ENCODE peak calls at places on chromosomes 2 and 18, in ten cellular contexts. C, O, Z, J, M, L, A, G, H and B are unnamed samples.

GRCh38 chr2:235610696-235611257 is 116.9 kb downstream of the AGAP1 start:
- DNase-seq in C (no peak), H (no peak), Z (no peak), O (no peak), M (no peak), J (no peak), L (no peak), G (no peak), A (no peak), B (no peak)

GRCh38 chr18:26436176-26437031 is 111.9 kb downstream of the KCTD1 start:
- DNase-seq in A (no peak), H (no peak), L (no peak), J (no peak), O (no peak), M (no peak), G (no peak), Z (no peak), C (no peak), B (peak)

GRCh38 chr2:161208527-161209139 is 48.4 kb downstream of the TANK start:
- DNase-seq in L (no peak), Z (no peak), O (no peak), J (no peak), G (no peak), M (no peak), H (no peak), A (no peak), C (no peak), B (peak)

GRCh38 chr2:235325126-235325525 is 168.7 kb upstream of the AGAP1 start:
- DNase-seq in O (no peak), M (no peak), G (peak), A (no peak), H (no peak), Z (no peak), L (no peak), J (no peak), C (no peak), B (no peak)

GRCh38 chr18:47858607-47859006 is 71.9 kb downstream of the SMAD2 start:
- DNase-seq in C (no peak), H (no peak), M (no peak), L (no peak), G (no peak), O (no peak), A (no peak), Z (no peak), J (no peak), B (no peak)

GRCh38 chr2:14632133-14632936 is at the start of gene LRATD1:
- DNase-seq in G (peak), A (peak), O (peak), M (peak), H (no peak), J (peak), L (peak), Z (peak), C (peak), B (peak)

GRCh38 chr2:28025116-28025515 is 134.6 kb downstream of the BABAM2 start:
- DNase-seq in A (no peak), Z (no peak), G (no peak), O (no peak), L (no peak), C (no peak), M (no peak), J (no peak), H (no peak), B (no peak)

GRCh38 chr2:6922201-6922656 is 5.0 kb downstream of the RNF144A start:
- DNase-seq in M (no peak), J (peak), L (no peak), A (no peak), C (no peak), H (no peak), O (no peak), G (no peak), Z (no peak), B (no peak)

GRCh38 chr2:4901092-4901735 is 791.0 kb upstream of the SOX11 start:
- DNase-seq in L (no peak), O (no peak), H (no peak), C (no peak), G (no peak), M (no peak), J (peak), Z (no peak), A (no peak), B (no peak)

GRCh38 chr2:150470435-150470834 is 17.0 kb downstream of the RND3 start:
- DNase-seq in G (no peak), M (no peak), H (no peak), C (no peak), L (no peak), Z (no peak), J (no peak), O (no peak), A (no peak), B (no peak)

GRCh38 chr2:30758315-30758714 is 48.9 kb downstream of the CAPN13 start:
- DNase-seq in M (no peak), L (no peak), J (no peak), G (no peak), A (no peak), H (no peak), O (no peak), Z (no peak), C (no peak), B (no peak)

GRCh38 chr18:29644276-29644675 is 1398.3 kb downstream of the DSC3 start:
- DNase-seq in Z (no peak), A (no peak), M (no peak), O (no peak), H (no peak), G (no peak), J (no peak), C (no peak), L (no peak), B (peak)

GRCh38 chr2:180562378-180562777 is 418.0 kb upstream of the UBE2E3 start:
- DNase-seq in H (no peak), O (no peak), Z (no peak), C (no peak), L (no peak), A (no peak), J (no peak), M (no peak), G (no peak), B (no peak)

GRCh38 chr2:159098374-159098773 is 129.9 kb downstream of the TANC1 start:
- DNase-seq in G (no peak), H (no peak), A (no peak), J (no peak), Z (no peak), M (no peak), L (no peak), O (no peak), C (no peak), B (no peak)

GRCh38 chr18:35024965-35025364 is 16.2 kb upstream of the MAPRE2 start:
- DNase-seq in C (peak), O (no peak), J (no peak), H (no peak), G (no peak), L (peak), M (no peak), A (no peak), Z (no peak), B (peak)

GRCh38 chr2:46510596-46511177 is 31.3 kb downstream of the TMEM247 start:
- DNase-seq in Z (no peak), C (no peak), J (no peak), O (no peak), H (no peak), L (no peak), G (no peak), A (no peak), M (no peak), B (no peak)

GRCh38 chr2:41867553-41867952 is 180.3 kb upstream of the PKDCC start:
- DNase-seq in J (no peak), H (no peak), L (no peak), M (no peak), C (no peak), O (no peak), Z (no peak), A (no peak), G (no peak), B (no peak)

GRCh38 chr2:207772081-207772843 is 2.6 kb upstream of the FZD5 start:
- DNase-seq in M (no peak), A (no peak), H (no peak), G (no peak), O (no peak), L (no peak), Z (no peak), J (no peak), C (no peak), B (no peak)

GRCh38 chr2:74142340-74142739 is 5.4 kb downstream of the BOLA3 start:
- DNase-seq in Z (no peak), J (peak), O (no peak), G (no peak), A (no peak), C (no peak), H (no peak), L (no peak), M (no peak), B (no peak)

GRCh38 chr2:69119104-69119503 is 106.1 kb downstream of the ANTXR1 start:
- DNase-seq in L (no peak), G (no peak), H (no peak), M (no peak), C (no peak), A (no peak), Z (no peak), J (no peak), O (no peak), B (no peak)

GRCh38 chr2:33342171-33342570 is 134.3 kb upstream of the RASGRP3 start:
- DNase-seq in C (no peak), G (no peak), A (no peak), J (no peak), L (no peak), O (no peak), Z (no peak), M (no peak), H (no peak), B (no peak)

GRCh38 chr2:241018051-241018891 is 19.9 kb downstream of the SNED1 start:
- DNase-seq in J (no peak), O (peak), L (peak), H (no peak), G (no peak), A (no peak), Z (no peak), C (no peak), M (no peak), B (no peak)

GRCh38 chr18:4455113-4455811 is at the start of gene DLGAP1:
- DNase-seq in Z (peak), C (peak), H (no peak), J (peak), G (no peak), M (peak), L (no peak), A (peak), O (peak), B (no peak)

GRCh38 chr2:8893978-8894820 is 56.8 kb upstream of the KIDINS220 start:
- DNase-seq in L (no peak), O (no peak), J (no peak), Z (no peak), M (no peak), C (no peak), G (no peak), H (no peak), A (no peak), B (no peak)

GRCh38 chr18:47425365-47425764 is 173.9 kb upstream of the SKOR2 start:
- DNase-seq in O (no peak), M (no peak), L (no peak), G (no peak), C (no peak), J (no peak), A (no peak), H (no peak), Z (no peak), B (no peak)

GRCh38 chr2:147538088-147538487 is 306.7 kb upstream of the ACVR2A start:
- DNase-seq in H (no peak), J (no peak), Z (no peak), L (no peak), C (no peak), A (no peak), G (no peak), M (no peak), O (no peak), B (no peak)

GRCh38 chr2:42369551-42370229 is 8.7 kb upstream of the COX7A2L start:
- DNase-seq in G (no peak), Z (no peak), H (no peak), J (no peak), C (no peak), O (no peak), L (no peak), M (no peak), A (no peak), B (no peak)

GRCh38 chr2:10378189-10378588 is 69.9 kb downstream of the ODC1 start:
- DNase-seq in O (no peak), A (no peak), C (peak), Z (no peak), J (no peak), L (no peak), G (peak), H (peak), M (no peak), B (no peak)

GRCh38 chr18:79524181-79525078 is 128.7 kb downstream of the NFATC1 start:
- DNase-seq in J (no peak), L (no peak), H (peak), O (no peak), A (no peak), M (no peak), G (no peak), C (no peak), Z (no peak), B (no peak)